ENCODE peak calls at places on chromosomes 3 and 15, in five cellular contexts. W, R, X, O and E are unnamed samples.

GRCh38 chr3:169659858-169660614 is 3.5 kb downstream of the MECOM start:
- DNase-seq in W (peak; percentile 49), R (peak; percentile 55), X (no peak), O (peak; percentile 61), E (no peak)

GRCh38 chr3:40504636-40505430 is 1.0 kb upstream of the ZNF620 start:
- DNase-seq in W (no peak), R (peak; percentile 65), X (no peak), O (no peak), E (peak; percentile 26)

GRCh38 chr3:106824856-106825255 is 552.4 kb upstream of the CCDC54 start:
- DNase-seq in W (peak; percentile 56), R (no peak), X (no peak), O (no peak), E (no peak)

GRCh38 chr3:171439996-171440395 is 20.2 kb downstream of the TNIK start:
- DNase-seq in W (no peak), R (no peak), X (no peak), O (no peak), E (no peak)

GRCh38 chr3:69484507-69485393 is 98.9 kb upstream of the FRMD4B start:
- DNase-seq in W (no peak), R (no peak), X (peak; percentile 75), O (no peak), E (no peak)

GRCh38 chr3:110413807-110414748 is 657.5 kb upstream of the NECTIN3 start:
- DNase-seq in W (no peak), R (peak; percentile 3), X (no peak), O (no peak), E (no peak)

GRCh38 chr3:41652931-41653330 is 309.0 kb downstream of the ULK4 start:
- DNase-seq in W (no peak), R (no peak), X (no peak), O (no peak), E (no peak)

GRCh38 chr15:67143646-67144045 is 78.2 kb downstream of the SMAD3 start:
- DNase-seq in W (no peak), R (no peak), X (no peak), O (no peak), E (no peak)

GRCh38 chr15:100537326-100537725 is 8.6 kb upstream of the CERS3 start:
- DNase-seq in W (no peak), R (no peak), X (no peak), O (no peak), E (no peak)

DNA sequence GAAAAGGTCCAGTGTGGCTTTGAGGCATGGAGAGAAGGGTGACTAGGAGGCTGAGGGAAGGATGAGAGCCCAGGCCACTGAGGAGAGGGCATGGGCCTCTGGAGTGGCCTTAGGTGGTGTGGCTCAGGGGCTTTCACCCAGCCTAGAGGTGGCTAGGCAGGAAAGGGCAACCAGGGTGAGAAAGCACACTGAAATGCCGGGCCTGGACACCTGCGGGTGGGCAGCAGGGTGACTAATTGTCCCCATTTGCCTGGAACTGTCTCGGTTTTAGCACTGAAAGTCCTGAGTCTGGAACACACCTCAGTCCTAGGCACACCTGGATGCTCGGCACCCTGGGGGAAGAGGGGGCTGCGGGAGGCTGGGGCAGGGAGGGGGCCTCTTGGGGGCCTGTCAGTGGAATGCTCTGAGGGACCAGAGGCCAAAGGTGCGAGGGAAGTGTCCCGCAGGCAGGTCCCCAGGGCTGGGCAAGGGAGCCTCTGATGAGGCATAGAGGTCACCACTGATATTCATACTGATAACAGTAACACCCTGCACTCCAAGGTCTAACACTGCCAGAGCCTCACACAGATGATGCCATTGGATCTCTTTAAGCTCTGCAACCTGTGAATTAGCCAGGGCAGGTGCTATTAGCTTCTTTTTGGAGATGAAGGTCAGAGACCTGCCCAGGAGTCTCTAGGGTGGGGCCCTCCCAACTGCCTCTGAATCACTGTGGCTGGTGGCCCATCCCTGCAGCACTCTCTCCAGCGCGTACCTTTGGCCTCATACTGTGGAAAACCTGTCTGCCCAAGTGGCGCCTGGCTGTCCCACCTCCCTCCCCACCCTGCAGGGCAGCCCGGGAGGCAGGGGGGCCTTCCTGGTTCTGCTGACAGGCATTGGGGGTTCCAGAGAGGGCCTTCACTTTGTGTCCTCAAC is 3.0 kb upstream of the PHGR1 start:
- DNase-seq in W (no peak), R (no peak), X (no peak), O (peak; percentile 59), E (peak; percentile 90)
- H3K4me1 ChIP-seq in W (no peaks in the 10 kb centered on the region), R (peaks cover 6% of the 10 kb centered on the region), X (peaks cover 32% of the 10 kb centered on the region), O (peaks cover 50% of the 10 kb centered on the region), E (peaks cover 25% of the 10 kb centered on the region)

DNA sequence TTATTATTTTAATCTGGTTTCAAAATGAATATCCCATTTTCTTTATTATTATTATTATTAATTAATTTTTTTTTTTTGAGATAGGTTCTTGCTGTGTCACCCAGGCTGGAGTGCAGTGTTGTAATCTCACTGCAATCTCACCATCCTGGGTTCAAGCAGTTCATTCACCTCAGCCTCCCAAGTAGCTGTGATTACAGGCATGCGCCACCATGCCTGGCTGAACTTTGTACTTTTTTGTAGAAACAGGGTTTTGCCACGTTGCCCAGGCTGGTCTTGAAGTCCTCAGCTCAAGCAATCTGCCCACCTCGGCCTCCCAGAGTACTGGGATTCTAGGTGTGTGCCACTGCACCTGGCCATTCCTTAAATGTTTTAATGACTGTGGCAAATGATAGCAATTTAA is 28.6 kb downstream of the DAG1 start:
- DNase-seq in W (no peak), R (no peak), X (no peak), O (no peak), E (no peak)
- H3K4me1 ChIP-seq in W (no peaks in the 10 kb centered on the region), R (peaks cover 54% of the 10 kb centered on the region), X (peaks cover 59% of the 10 kb centered on the region), O (peaks cover 63% of the 10 kb centered on the region), E (no peaks in the 10 kb centered on the region)

DNA sequence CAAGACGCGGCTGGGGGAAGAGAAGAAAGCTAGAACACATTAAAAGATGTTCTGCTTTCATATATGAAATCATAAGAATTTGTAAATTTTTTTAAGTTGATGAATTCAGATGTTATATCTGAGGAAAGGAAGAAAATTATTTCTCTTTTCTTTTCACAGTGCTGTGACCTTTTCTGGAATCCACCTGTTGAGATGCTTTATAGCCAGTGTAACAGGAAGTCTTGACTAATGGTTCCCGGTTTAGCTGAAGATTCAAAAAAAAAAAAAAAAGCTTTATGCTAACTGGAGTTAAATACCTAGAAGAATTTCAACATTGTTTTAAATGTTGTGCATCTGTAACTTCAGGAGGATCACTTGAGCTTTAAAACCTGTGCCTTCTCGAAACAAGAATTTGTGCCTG is 9.9 kb downstream of the GTPBP8 start:
- DNase-seq in W (no peak), R (no peak), X (no peak), O (no peak), E (no peak)
- H3K4me1 ChIP-seq in W (no peaks in the 10 kb centered on the region), R (no peaks in the 10 kb centered on the region), X (no peaks in the 10 kb centered on the region), O (peaks cover 7% of the 10 kb centered on the region), E (no peaks in the 10 kb centered on the region)

GRCh38 chr3:157126365-157126764 is 33.6 kb downstream of the CCNL1 start:
- DNase-seq in W (no peak), R (no peak), X (no peak), O (no peak), E (no peak)
- H3K4me1 ChIP-seq in W (peaks cover 2% of the 10 kb centered on the region), R (peaks cover 99% of the 10 kb centered on the region), X (peaks cover 49% of the 10 kb centered on the region), O (peaks cover 60% of the 10 kb centered on the region), E (peaks cover 16% of the 10 kb centered on the region)

GRCh38 chr3:192899540-192899982 is 18.1 kb downstream of the MB21D2 start:
- DNase-seq in W (no peak), R (no peak), X (no peak), O (no peak), E (no peak)
- H3K4me1 ChIP-seq in W (peaks cover 3% of the 10 kb centered on the region), R (no peaks in the 10 kb centered on the region), X (peaks cover 9% of the 10 kb centered on the region), O (peaks cover 7% of the 10 kb centered on the region), E (no peaks in the 10 kb centered on the region)